ENCODE peak calls at places on chromosome 9, in nine cellular contexts. G, D, O, E, I, T, P, X and J are unnamed samples.

GRCh38 chr9:114889802-114890224 is 40.6 kb downstream of the TNFSF8 start:
- DNase-seq in G (no peak), D (no peak), O (no peak), E (no peak), I (peak; percentile 76), T (no peak), P (peak; percentile 40), X (peak; percentile 88), J (no peak)

GRCh38 chr9:2337131-2337530 is 284.5 kb upstream of the VLDLR start:
- DNase-seq in G (no peak), D (no peak), O (no peak), E (no peak), I (no peak), T (no peak), P (no peak), X (no peak), J (no peak)

GRCh38 chr9:22469928-22470544 is 23.4 kb downstream of the DMRTA1 start:
- DNase-seq in G (peak; percentile 74), D (no peak), O (no peak), E (peak; percentile 27), I (no peak), T (no peak), P (peak; percentile 42), X (no peak), J (no peak)

GRCh38 chr9:107397076-107398049 is 92.2 kb downstream of the KLF4 start:
- DNase-seq in G (no peak), D (no peak), O (no peak), E (no peak), I (no peak), T (no peak), P (peak; percentile 21), X (no peak), J (peak; percentile 26)

GRCh38 chr9:95409650-95410426 is 92.3 kb upstream of the FANCC start:
- DNase-seq in G (no peak), D (no peak), O (no peak), E (peak; percentile 5), I (no peak), T (no peak), P (peak; percentile 48), X (no peak), J (no peak)

GRCh38 chr9:134796882-134797281 is 83.7 kb upstream of the FCN2 start:
- DNase-seq in G (no peak), D (no peak), O (no peak), E (no peak), I (no peak), T (no peak), P (no peak), X (no peak), J (no peak)

GRCh38 chr9:118618091-118618490 is 751.1 kb downstream of the BRINP1 start:
- DNase-seq in G (no peak), D (no peak), O (no peak), E (no peak), I (no peak), T (no peak), P (peak; percentile 50), X (no peak), J (no peak)

GRCh38 chr9:121463026-121463827 is 36.4 kb downstream of the GGTA1 start:
- DNase-seq in G (peak; percentile 95), D (peak; percentile 63), O (no peak), E (no peak), I (peak; percentile 61), T (peak; percentile 54), P (no peak), X (peak; percentile 79), J (peak; percentile 77)

GRCh38 chr9:27530915-27531762 is 1.5 kb upstream of the MOB3B start:
- DNase-seq in G (no peak), D (no peak), O (no peak), E (no peak), I (no peak), T (no peak), P (no peak), X (no peak), J (no peak)

GRCh38 chr9:27528278-27528885 is 1.2 kb downstream of the MOB3B start:
- DNase-seq in G (peak; percentile 94), D (peak; percentile 87), O (peak; percentile 12), E (peak; percentile 86), I (peak; percentile 86), T (peak; percentile 73), P (peak; percentile 91), X (peak; percentile 92), J (peak; percentile 87)

GRCh38 chr9:27528886-27529315 is 713 bp downstream of the MOB3B start:
- DNase-seq in G (peak; percentile 87), D (peak; percentile 76), O (peak; percentile 6), E (peak; percentile 61), I (peak; percentile 74), T (peak; percentile 25), P (peak; percentile 83), X (peak; percentile 90), J (peak; percentile 81)

GRCh38 chr9:27527702-27528277 is 1.8 kb downstream of the MOB3B start:
- DNase-seq in G (no peak), D (no peak), O (no peak), E (no peak), I (no peak), T (no peak), P (no peak), X (peak; percentile 76), J (no peak)

DNA sequence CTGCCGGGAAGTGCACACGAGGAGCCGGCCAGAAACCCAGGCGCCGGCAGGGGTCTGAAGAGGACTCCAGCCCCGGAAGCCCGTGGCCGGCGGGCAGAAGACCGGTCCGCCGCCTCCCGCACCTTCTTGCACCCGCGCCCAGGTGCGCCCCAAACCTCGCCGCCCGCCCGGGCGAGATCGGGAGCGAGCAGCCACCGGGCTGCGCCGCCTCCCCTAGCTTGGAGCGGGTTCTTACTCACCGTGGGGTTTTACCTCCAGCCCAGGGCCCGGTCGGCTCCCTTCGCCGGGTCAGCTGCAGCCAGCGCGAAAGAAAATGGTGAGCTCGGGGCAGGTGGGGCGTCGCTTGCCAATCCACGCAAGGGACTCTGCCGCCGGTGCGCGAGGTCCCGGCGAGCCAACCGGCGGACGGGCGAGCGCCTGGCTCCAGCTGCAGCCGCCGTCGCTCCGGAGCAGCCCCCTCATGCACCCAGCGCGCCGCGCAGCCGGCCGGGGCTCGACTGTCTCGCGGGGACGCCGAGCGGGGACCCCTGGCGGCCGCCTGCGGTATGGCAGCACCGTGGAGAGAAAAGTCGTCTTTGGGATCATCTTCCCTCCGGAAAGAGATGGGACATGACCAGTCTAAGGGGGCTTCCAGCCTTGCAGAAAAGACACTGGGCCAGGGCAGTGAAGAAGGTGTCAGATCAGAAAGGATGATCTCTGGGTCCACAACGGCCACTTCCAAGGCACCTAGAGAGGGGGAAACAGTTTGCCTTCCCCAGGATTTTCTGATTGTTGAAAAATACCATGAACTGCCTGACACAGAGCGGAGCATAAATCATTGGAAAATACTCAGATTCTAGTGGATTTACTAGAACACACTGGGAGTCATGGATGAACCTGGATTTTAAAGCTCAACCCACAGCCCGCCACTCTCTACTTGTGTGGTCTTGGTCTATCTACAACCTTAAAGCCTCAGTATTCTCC is at the start of gene MOB3B:
- DNase-seq in G (peak; percentile 95), D (peak; percentile 93), O (peak; percentile 66), E (peak; percentile 74), I (peak; percentile 87), T (peak; percentile 86), P (peak; percentile 71), X (peak; percentile 97), J (peak; percentile 90)
- H3K27ac ChIP-seq in G (no peak within 1 kb of the TSS), D (peak within 1 kb of the TSS; percentile 77), O (peak within 1 kb of the TSS; percentile 26), E (peak within 1 kb of the TSS; percentile 94), I (peak within 1 kb of the TSS; percentile 87), T (peak within 1 kb of the TSS; percentile 81), P (peak within 1 kb of the TSS; percentile 98), X (peak within 1 kb of the TSS; percentile 89), J (peak within 1 kb of the TSS; percentile 91)

GRCh38 chr9:126615251-126615790 is 1.6 kb downstream of the LMX1B start:
- DNase-seq in G (peak; percentile 83), D (no peak), O (no peak), E (peak; percentile 42), I (peak; percentile 60), T (no peak), P (peak; percentile 70), X (no peak), J (no peak)
- H3K4me3 ChIP-seq in G (peak overlapping the region; percentile 85), D (peak overlapping the region; percentile 30), O (no peak overlapping the region), E (no peak overlapping the region), I (peak overlapping the region; percentile 7), T (peak overlapping the region; percentile 64), P (peak overlapping the region; percentile 66), X (no peak overlapping the region), J (peak overlapping the region; percentile 34)

GRCh38 chr9:91768977-91769916 is 180.8 kb downstream of the ROR2 start:
- DNase-seq in G (peak; percentile 38), D (no peak), O (no peak), E (no peak), I (no peak), T (no peak), P (no peak), X (no peak), J (no peak)

GRCh38 chr9:91770229-91770628 is 179.8 kb downstream of the ROR2 start:
- DNase-seq in G (peak; percentile 25), D (no peak), O (no peak), E (no peak), I (no peak), T (no peak), P (peak; percentile 24), X (no peak), J (no peak)

GRCh38 chr9:91771027-91771426 is 179.0 kb downstream of the ROR2 start:
- DNase-seq in G (peak; percentile 74), D (no peak), O (no peak), E (no peak), I (no peak), T (no peak), P (peak; percentile 80), X (no peak), J (no peak)

GRCh38 chr9:91766301-91766700 is 183.7 kb downstream of the ROR2 start:
- DNase-seq in G (no peak), D (no peak), O (no peak), E (no peak), I (no peak), T (no peak), P (no peak), X (no peak), J (no peak)

GRCh38 chr9:91768507-91768906 is 181.5 kb downstream of the ROR2 start:
- DNase-seq in G (peak; percentile 20), D (no peak), O (no peak), E (no peak), I (no peak), T (no peak), P (no peak), X (no peak), J (no peak)
- H3K27me3 ChIP-seq in G (no peaks in the 10 kb centered on the region), D (peaks cover 1% of the 10 kb centered on the region), O (peaks cover 6% of the 10 kb centered on the region), E (no peaks in the 10 kb centered on the region), I (peaks cover 12% of the 10 kb centered on the region), T (peaks cover 51% of the 10 kb centered on the region), P (no peaks in the 10 kb centered on the region), X (no peaks in the 10 kb centered on the region), J (no peaks in the 10 kb centered on the region)

DNA sequence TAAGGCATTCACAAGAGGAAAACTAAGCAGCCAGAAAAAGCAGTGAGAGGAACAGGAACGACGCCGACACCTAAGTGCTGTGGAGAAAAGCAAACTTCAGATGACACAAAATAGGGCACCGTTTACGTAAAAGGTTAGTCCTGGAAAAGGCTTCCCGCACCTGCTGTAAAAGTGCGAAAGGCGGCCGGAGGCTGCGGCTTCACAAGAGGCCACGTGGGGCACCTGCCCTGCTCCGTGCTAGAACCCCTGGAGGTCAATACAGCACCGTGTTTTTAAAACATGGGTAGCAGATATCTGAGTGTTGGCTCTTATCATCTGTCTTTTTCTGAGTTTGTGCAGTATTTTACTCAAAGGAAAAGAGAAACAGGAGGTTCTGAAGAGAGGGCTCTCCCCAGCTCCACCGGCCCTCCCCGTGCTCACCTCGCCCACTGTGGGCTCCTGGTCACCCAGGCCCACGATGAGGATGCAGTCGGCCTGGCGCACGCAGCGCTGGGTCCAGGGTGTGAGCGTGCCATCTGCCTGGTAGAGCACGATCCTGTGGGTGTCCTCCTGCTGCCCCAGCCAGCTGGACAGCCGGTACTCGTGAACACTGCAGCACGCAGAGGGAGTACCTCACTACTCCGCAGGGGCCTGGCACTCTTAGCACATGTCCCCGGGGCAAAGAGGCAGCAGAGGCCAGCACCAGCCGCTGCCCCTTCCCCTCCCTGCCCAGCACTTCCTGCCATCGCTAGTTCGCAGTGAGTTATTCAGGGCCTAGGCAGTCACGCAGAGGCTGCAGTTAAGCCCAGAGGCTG is 21.0 kb upstream of the NSMF start:
- DNase-seq in G (no peak), D (peak; percentile 50), O (no peak), E (no peak), I (no peak), T (no peak), P (no peak), X (peak; percentile 50), J (no peak)
- H3K27ac ChIP-seq in G (no peak overlapping the region), D (no peak overlapping the region), O (no peak overlapping the region), E (no peak overlapping the region), I (no peak overlapping the region), T (no peak overlapping the region), P (no peak overlapping the region), X (peak overlapping the region; percentile 13), J (no peak overlapping the region)